ENCODE peak calls at places on chromosomes 3 and 15, in nine cellular contexts. I is prostate gland; M is occipital lobe; A is stimulated activated naive CD4-positive, alpha-beta T cell; X is foreskin fibroblast; Z is effector CD4-positive, alpha-beta T cell; F is A673; U is dorsolateral prefrontal cortex; R is HS-27A. P is an unnamed sample.

GRCh38 chr3:45597166-45597565 is 2.6 kb downstream of the LIMD1 start:
- DNase-seq in I (no peak), A (no peak), X (peak; percentile 63), M (no peak), F (no peak), U (no peak), Z (no peak), R (no peak), P (no peak)

GRCh38 chr3:123618076-123618703 is 33.3 kb upstream of the HACD2 start:
- DNase-seq in M (no peak), X (no peak), U (no peak), I (no peak), A (no peak), Z (no peak), R (no peak), F (no peak), P (no peak)

GRCh38 chr15:70111203-70112017 is 13.7 kb upstream of the TLE3 start:
- DNase-seq in R (no peak), I (peak; percentile 75), M (no peak), A (no peak), F (peak; percentile 91), U (no peak), X (peak; percentile 83), Z (no peak), P (peak; percentile 87)

GRCh38 chr3:160553829-160554228 is 11.5 kb downstream of the KPNA4 start:
- DNase-seq in I (no peak), F (no peak), R (no peak), X (no peak), U (no peak), M (no peak), A (no peak), Z (no peak), P (no peak)

GRCh38 chr3:128590948-128591347 is 59.7 kb downstream of the RPN1 start:
- DNase-seq in A (no peak), M (no peak), R (no peak), I (no peak), U (no peak), X (no peak), F (no peak), Z (no peak), P (peak; percentile 31)

GRCh38 chr3:192445768-192446644 is 281.3 kb downstream of the FGF12 start:
- DNase-seq in M (peak; percentile 16), F (peak; percentile 78), A (no peak), X (no peak), U (peak; percentile 18), I (no peak), R (no peak), Z (no peak), P (no peak)

GRCh38 chr3:17759901-17760300 is 17.5 kb upstream of the TBC1D5 start:
- DNase-seq in M (no peak), X (peak; percentile 42), R (no peak), Z (no peak), U (no peak), A (no peak), F (no peak), I (no peak), P (no peak)

GRCh38 chr15:73937313-73937695 is 11.0 kb downstream of the LOXL1 start:
- DNase-seq in R (no peak), U (no peak), F (no peak), M (no peak), X (no peak), A (no peak), I (no peak), Z (no peak), P (no peak)

GRCh38 chr15:77181305-77182074 is 110.6 kb upstream of the TSPAN3 start:
- DNase-seq in U (no peak), I (no peak), M (no peak), X (peak; percentile 25), Z (no peak), A (no peak), R (no peak), F (no peak), P (no peak)

GRCh38 chr3:121155023-121155422 is 247.0 kb downstream of the STXBP5L start:
- DNase-seq in R (peak; percentile 23), I (no peak), F (peak; percentile 0), M (no peak), U (no peak), Z (no peak), X (no peak), A (no peak), P (peak; percentile 5)

GRCh38 chr15:61831505-61831921 is 228.7 kb downstream of the VPS13C start:
- DNase-seq in M (no peak), F (no peak), A (no peak), U (no peak), X (no peak), I (no peak), R (no peak), Z (no peak), P (no peak)

GRCh38 chr15:71332605-71333004 is 217.3 kb downstream of the THSD4 start:
- DNase-seq in Z (no peak), M (no peak), I (no peak), F (no peak), U (no peak), X (peak; percentile 65), R (peak; percentile 69), A (no peak), P (no peak)

GRCh38 chr15:33934396-33934795 is 33.9 kb upstream of the CHRM5 start:
- DNase-seq in Z (no peak), I (no peak), X (no peak), R (no peak), F (no peak), A (no peak), M (no peak), U (no peak), P (no peak)

GRCh38 chr3:132655471-132655870 is 4.1 kb downstream of the ACAD11 start:
- DNase-seq in X (no peak), U (no peak), I (no peak), F (no peak), R (no peak), M (no peak), A (no peak), Z (no peak), P (no peak)

GRCh38 chr3:133691410-133692107 is 29.8 kb upstream of the TOPBP1 start:
- DNase-seq in M (no peak), X (peak; percentile 25), Z (no peak), A (no peak), F (no peak), R (no peak), U (no peak), I (no peak), P (no peak)

GRCh38 chr3:101255441-101255840 is 64.9 kb downstream of the IMPG2 start:
- DNase-seq in R (no peak), Z (no peak), M (no peak), X (no peak), U (no peak), A (no peak), F (no peak), I (no peak), P (no peak)

GRCh38 chr3:133303430-133303829 is 96.4 kb upstream of the BFSP2 start:
- DNase-seq in I (no peak), M (no peak), R (no peak), U (no peak), F (peak; percentile 21), A (no peak), X (no peak), Z (no peak), P (no peak)

GRCh38 chr3:119315600-119316312 is 21.6 kb downstream of the ARHGAP31 start:
- DNase-seq in X (peak; percentile 35), A (no peak), I (no peak), Z (no peak), M (no peak), U (no peak), R (no peak), F (no peak), P (no peak)

GRCh38 chr3:17505856-17506255 is 236.6 kb downstream of the TBC1D5 start:
- DNase-seq in Z (no peak), U (no peak), I (no peak), F (no peak), X (peak; percentile 22), R (no peak), M (no peak), A (no peak), P (peak; percentile 7)

GRCh38 chr3:26574766-26575165 is 47.8 kb upstream of the LRRC3B start:
- DNase-seq in F (no peak), R (no peak), Z (no peak), I (no peak), M (no peak), A (no peak), U (no peak), X (no peak), P (no peak)

GRCh38 chr15:37682304-37682703 is 252.1 kb upstream of the TMCO5A start:
- DNase-seq in M (no peak), U (no peak), I (no peak), F (peak; percentile 30), Z (no peak), A (no peak), R (peak; percentile 23), X (peak; percentile 23), P (no peak)

GRCh38 chr3:194577985-194578905 is 55.0 kb downstream of the TMEM44 start:
- DNase-seq in F (peak; percentile 60), M (no peak), I (no peak), A (no peak), R (peak; percentile 74), X (peak; percentile 92), Z (no peak), U (no peak), P (peak; percentile 86)

GRCh38 chr15:45162771-45163507 is 24.8 kb downstream of the SHF start:
- DNase-seq in U (peak; percentile 80), F (peak; percentile 85), A (peak; percentile 44), Z (peak; percentile 40), R (peak; percentile 64), X (peak; percentile 92), M (peak; percentile 60), I (peak; percentile 75), P (peak; percentile 94)

GRCh38 chr3:101719604-101720185 is 4.7 kb upstream of the CEP97 start:
- DNase-seq in A (no peak), I (no peak), U (no peak), F (no peak), X (peak; percentile 15), R (no peak), Z (no peak), M (no peak), P (no peak)

GRCh38 chr3:24242012-24242698 is 252.5 kb downstream of the THRB start:
- DNase-seq in I (peak; percentile 29), M (no peak), U (no peak), A (no peak), R (peak; percentile 80), X (peak; percentile 88), Z (no peak), F (peak; percentile 80), P (no peak)

GRCh38 chr3:176521531-176522175 is 675.6 kb downstream of the TBL1XR1 start:
- DNase-seq in F (peak; percentile 74), A (no peak), X (peak; percentile 80), I (no peak), R (peak; percentile 35), Z (no peak), M (no peak), U (no peak), P (no peak)

GRCh38 chr3:148796799-148797198 is 30.8 kb upstream of the CPB1 start:
- DNase-seq in Z (no peak), U (no peak), A (no peak), X (no peak), M (no peak), R (no peak), F (no peak), I (no peak), P (no peak)